ENCODE peak calls at places on chromosomes 2 and 18, in eight cellular contexts. Z, D, G, J, I, L, K and U are unnamed samples.

GRCh38 chr2:164841719-164842623 is at the start of gene COBLL1:
- DNase-seq in D (peak), K (peak), J (peak), G (peak), L (peak), I (peak), Z (no peak), U (peak)

GRCh38 chr2:72605836-72606442 is 219.9 kb downstream of the EXOC6B start:
- DNase-seq in L (no peak), Z (no peak), I (no peak), G (peak), D (peak), K (peak), J (no peak), U (peak)

GRCh38 chr18:68733693-68734092 is 18.8 kb upstream of the TMX3 start:
- DNase-seq in Z (no peak), L (no peak), J (no peak), D (no peak), K (no peak), I (no peak), G (peak), U (peak)

GRCh38 chr2:74548919-74549684 is 4.6 kb downstream of the LOXL3 start:
- DNase-seq in K (peak), L (no peak), D (no peak), G (peak), I (no peak), Z (no peak), J (no peak), U (peak)

GRCh38 chr2:72895759-72896281 is 8.6 kb downstream of the SPR start:
- DNase-seq in J (peak), D (peak), K (no peak), G (no peak), I (peak), L (no peak), Z (no peak), U (peak)

GRCh38 chr2:230798769-230799399 is 65.9 kb upstream of the ITM2C start:
- DNase-seq in K (peak), J (no peak), D (peak), Z (peak), I (no peak), G (peak), L (no peak), U (peak)

GRCh38 chr2:237550057-237550415 is 16.3 kb upstream of the PRLH start:
- DNase-seq in K (no peak), L (no peak), D (no peak), G (no peak), J (no peak), Z (no peak), I (no peak), U (no peak)

GRCh38 chr2:233460726-233461431 is 105.7 kb downstream of the USP40 start:
- DNase-seq in K (no peak), Z (no peak), J (peak), L (no peak), I (no peak), D (no peak), G (no peak), U (no peak)

GRCh38 chr2:172106128-172106961 is 3.6 kb upstream of the DLX2 start:
- DNase-seq in I (no peak), D (no peak), J (no peak), K (no peak), L (no peak), G (no peak), Z (no peak), U (peak)

GRCh38 chr18:44510376-44510775 is 170.3 kb upstream of the SETBP1 start:
- DNase-seq in Z (no peak), G (no peak), J (no peak), K (no peak), D (peak), L (no peak), I (no peak), U (no peak)

GRCh38 chr2:120442923-120443571 is 97.1 kb downstream of the INHBB start:
- DNase-seq in D (no peak), L (no peak), K (no peak), I (no peak), Z (no peak), J (no peak), G (no peak), U (no peak)

GRCh38 chr2:232315049-232315922 is 63.3 kb upstream of the ALPP start:
- DNase-seq in J (peak), D (peak), L (peak), I (peak), G (peak), Z (peak), K (no peak), U (peak)

GRCh38 chr2:101768480-101769077 is 71.1 kb downstream of the MAP4K4 start:
- DNase-seq in I (no peak), L (no peak), G (no peak), D (no peak), Z (no peak), J (no peak), K (no peak), U (no peak)

GRCh38 chr2:233821709-233822100 is 32.6 kb downstream of the HJURP start:
- DNase-seq in Z (no peak), I (peak), J (no peak), D (no peak), K (no peak), G (no peak), L (no peak), U (no peak)

GRCh38 chr2:216436369-216436768 is 24.1 kb downstream of the SMARCAL1 start:
- DNase-seq in I (no peak), G (peak), Z (no peak), K (no peak), D (peak), J (no peak), L (no peak), U (peak)

GRCh38 chr2:18792226-18792629 is 202.9 kb upstream of the NT5C1B start:
- DNase-seq in Z (no peak), I (no peak), K (no peak), J (no peak), L (no peak), G (peak), D (peak), U (no peak)

GRCh38 chr2:65198737-65199136 is 28.9 kb upstream of the ACTR2 start:
- DNase-seq in G (no peak), J (peak), I (no peak), D (no peak), Z (no peak), L (no peak), K (no peak), U (peak)

GRCh38 chr2:180847073-180847472 is 133.3 kb upstream of the UBE2E3 start:
- DNase-seq in L (no peak), J (no peak), I (no peak), Z (no peak), D (no peak), K (no peak), G (no peak), U (no peak)

GRCh38 chr2:76599732-76600368 is 889.1 kb upstream of the GCFC2 start:
- DNase-seq in K (peak), Z (no peak), D (peak), G (peak), I (peak), L (no peak), J (peak), U (no peak)

GRCh38 chr18:45860492-45860891 is 35.0 kb downstream of the SIGLEC15 start:
- DNase-seq in G (no peak), Z (no peak), I (no peak), D (no peak), J (no peak), K (no peak), L (no peak), U (no peak)

GRCh38 chr2:201406077-201406662 is 45.1 kb downstream of the TRAK2 start:
- DNase-seq in Z (no peak), G (peak), L (no peak), I (no peak), J (no peak), D (peak), K (no peak), U (peak)

GRCh38 chr2:105261061-105261460 is 19.5 kb downstream of the GPR45 start:
- DNase-seq in K (no peak), J (no peak), L (no peak), G (peak), Z (no peak), I (no peak), D (peak), U (peak)

GRCh38 chr2:138115664-138116063 is 151.4 kb downstream of the HNMT start:
- DNase-seq in Z (no peak), G (no peak), K (no peak), I (no peak), L (no peak), J (no peak), D (peak), U (peak)

GRCh38 chr2:227657204-227657845 is 9.3 kb upstream of the SCYGR5 start:
- DNase-seq in Z (no peak), L (no peak), G (peak), K (no peak), J (no peak), D (peak), I (no peak), U (peak)

GRCh38 chr2:231000211-231000904 is 4.4 kb downstream of the SPATA3 start:
- DNase-seq in J (no peak), I (no peak), G (no peak), Z (no peak), K (peak), L (no peak), D (no peak), U (no peak)

GRCh38 chr18:67599277-67599676 is 82.8 kb upstream of the DSEL start:
- DNase-seq in G (peak), D (peak), J (peak), K (no peak), I (no peak), Z (no peak), L (no peak), U (peak)

GRCh38 chr2:232325324-232326273 is 53.0 kb upstream of the ALPP start:
- DNase-seq in K (no peak), Z (peak), I (peak), D (peak), G (no peak), L (peak), J (peak), U (peak)

GRCh38 chr2:233129351-233129978 is 69.3 kb downstream of the INPP5D start:
- DNase-seq in J (no peak), G (no peak), Z (no peak), D (no peak), K (peak), L (no peak), I (no peak), U (no peak)

GRCh38 chr2:106638043-106638442 is 150.9 kb downstream of the CD8B2 start:
- DNase-seq in K (no peak), I (no peak), J (no peak), Z (no peak), L (no peak), D (peak), G (peak), U (peak)

GRCh38 chr2:109475531-109476210 is 138.1 kb downstream of the SEPTIN10 start:
- DNase-seq in I (no peak), K (no peak), J (peak), Z (no peak), D (peak), G (peak), L (no peak), U (peak)

GRCh38 chr18:69998523-69998987 is 50.9 kb upstream of the CD226 start:
- DNase-seq in D (no peak), J (peak), G (no peak), L (no peak), K (no peak), Z (no peak), I (no peak), U (no peak)